ENCODE peak calls at places on chromosomes 4 and X, in nine cellular contexts. One of them, this sample, is unnamed.

GRCh38 chr4:86670739-86671138 is 76.6 kb downstream of the PTPN13 start:
- DNase-seq in GM12865: no peak
- DNase-seq in fibroblast of mammary gland: peak
- DNase-seq in MM.1S: no peak
- DNase-seq in endodermal cell: no peak
- DNase-seq in ovary: no peak
- DNase-seq in IMR-90: peak
- DNase-seq in BJ: peak
- DNase-seq in astrocyte of the spinal cord: peak
- DNase-seq in this sample: peak

GRCh38 chr4:21470531-21470930 is 478.0 kb downstream of the KCNIP4 start:
- DNase-seq in GM12865: no peak
- DNase-seq in MM.1S: no peak
- DNase-seq in endodermal cell: no peak
- DNase-seq in ovary: no peak
- DNase-seq in BJ: peak
- DNase-seq in IMR-90: no peak
- DNase-seq in astrocyte of the spinal cord: peak
- DNase-seq in fibroblast of mammary gland: peak
- DNase-seq in this sample: peak

GRCh38 chrX:53049127-53049517 is 533 bp downstream of the GPR173 start:
- DNase-seq in ovary: peak
- DNase-seq in GM12865: no peak
- DNase-seq in MM.1S: no peak
- DNase-seq in endodermal cell: peak
- DNase-seq in IMR-90: no peak
- DNase-seq in fibroblast of mammary gland: no peak
- DNase-seq in BJ: no peak
- DNase-seq in astrocyte of the spinal cord: no peak
- DNase-seq in this sample: no peak

GRCh38 chr4:89072921-89073320 is 15.9 kb upstream of the FAM13A start:
- DNase-seq in GM12865: no peak
- DNase-seq in IMR-90: no peak
- DNase-seq in ovary: no peak
- DNase-seq in MM.1S: no peak
- DNase-seq in endodermal cell: no peak
- DNase-seq in BJ: no peak
- DNase-seq in fibroblast of mammary gland: no peak
- DNase-seq in astrocyte of the spinal cord: no peak
- DNase-seq in this sample: peak

GRCh38 chr4:153156263-153156662 is 48.0 kb upstream of the TRIM2 start:
- DNase-seq in GM12865: no peak
- DNase-seq in fibroblast of mammary gland: no peak
- DNase-seq in MM.1S: no peak
- DNase-seq in BJ: no peak
- DNase-seq in IMR-90: no peak
- DNase-seq in ovary: no peak
- DNase-seq in endodermal cell: peak
- DNase-seq in astrocyte of the spinal cord: no peak
- DNase-seq in this sample: no peak

GRCh38 chr4:118829107-118829506 is 6.8 kb downstream of the SEC24D start:
- DNase-seq in MM.1S: no peak
- DNase-seq in ovary: no peak
- DNase-seq in IMR-90: no peak
- DNase-seq in endodermal cell: no peak
- DNase-seq in BJ: no peak
- DNase-seq in GM12865: no peak
- DNase-seq in fibroblast of mammary gland: no peak
- DNase-seq in astrocyte of the spinal cord: no peak
- DNase-seq in this sample: no peak

GRCh38 chrX:43949669-43950068 is 23.5 kb downstream of the NDP start:
- DNase-seq in ovary: peak
- DNase-seq in astrocyte of the spinal cord: no peak
- DNase-seq in BJ: no peak
- DNase-seq in MM.1S: no peak
- DNase-seq in GM12865: peak
- DNase-seq in IMR-90: no peak
- DNase-seq in fibroblast of mammary gland: no peak
- DNase-seq in endodermal cell: peak
- DNase-seq in this sample: no peak

GRCh38 chrX:130393451-130394074 is 8.1 kb upstream of the GPR119 start:
- DNase-seq in ovary: peak
- DNase-seq in GM12865: peak
- DNase-seq in MM.1S: peak
- DNase-seq in astrocyte of the spinal cord: peak
- DNase-seq in fibroblast of mammary gland: peak
- DNase-seq in endodermal cell: peak
- DNase-seq in IMR-90: peak
- DNase-seq in BJ: no peak
- DNase-seq in this sample: peak

GRCh38 chr4:98185279-98185678 is 42.0 kb upstream of the STPG2 start:
- DNase-seq in IMR-90: no peak
- DNase-seq in MM.1S: no peak
- DNase-seq in BJ: no peak
- DNase-seq in endodermal cell: no peak
- DNase-seq in GM12865: no peak
- DNase-seq in astrocyte of the spinal cord: no peak
- DNase-seq in ovary: no peak
- DNase-seq in fibroblast of mammary gland: no peak
- DNase-seq in this sample: no peak

DNA sequence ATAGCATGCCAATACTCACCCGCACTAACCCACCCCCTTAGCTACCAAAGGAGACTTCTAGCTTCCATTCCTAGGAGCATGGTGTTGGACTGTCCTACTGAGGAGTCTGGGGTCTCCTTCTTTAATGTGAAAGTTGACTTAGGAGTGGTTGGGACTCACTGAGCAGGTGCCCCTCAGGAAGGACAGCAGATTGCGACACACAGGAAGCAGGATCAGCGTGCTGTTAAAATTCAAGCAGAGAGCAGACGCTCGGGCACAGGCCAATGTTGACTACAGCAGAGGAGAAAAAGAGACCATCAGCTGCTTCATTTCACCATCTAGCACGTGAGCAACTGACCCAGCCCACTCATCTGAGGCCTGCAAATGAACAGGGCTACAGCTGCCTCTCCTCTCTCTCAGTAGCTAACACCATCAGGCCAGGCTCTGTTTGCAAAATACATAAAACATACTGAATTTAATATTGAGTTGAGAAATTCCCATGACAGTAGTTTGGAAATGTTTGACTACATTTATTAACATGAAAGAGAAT is 10.8 kb downstream of the NOX1 start:
- DNase-seq in GM12865: no peak
- DNase-seq in MM.1S: no peak
- DNase-seq in astrocyte of the spinal cord: no peak
- DNase-seq in endodermal cell: no peak
- DNase-seq in IMR-90: no peak
- DNase-seq in fibroblast of mammary gland: no peak
- DNase-seq in BJ: no peak
- DNase-seq in ovary: no peak
- DNase-seq in this sample: peak
- H3K4me3 ChIP-seq in GM12865: no peak
- H3K4me3 ChIP-seq in MM.1S: no peak
- H3K4me3 ChIP-seq in astrocyte of the spinal cord: no peak
- H3K4me3 ChIP-seq in endodermal cell: no peak
- H3K4me3 ChIP-seq in IMR-90: no peak
- H3K4me3 ChIP-seq in fibroblast of mammary gland: no peak
- H3K4me3 ChIP-seq in BJ: no peak
- H3K4me3 ChIP-seq in ovary: no peak
- H3K4me3 ChIP-seq in this sample: no peak

GRCh38 chr4:156795727-156796126 is 175.9 kb downstream of the PDGFC start:
- DNase-seq in astrocyte of the spinal cord: no peak
- DNase-seq in endodermal cell: no peak
- DNase-seq in BJ: no peak
- DNase-seq in IMR-90: no peak
- DNase-seq in fibroblast of mammary gland: no peak
- DNase-seq in MM.1S: no peak
- DNase-seq in GM12865: no peak
- DNase-seq in ovary: no peak
- DNase-seq in this sample: no peak

GRCh38 chr4:156803056-156803455 is 168.5 kb downstream of the PDGFC start:
- DNase-seq in fibroblast of mammary gland: peak
- DNase-seq in astrocyte of the spinal cord: no peak
- DNase-seq in ovary: no peak
- DNase-seq in BJ: no peak
- DNase-seq in endodermal cell: no peak
- DNase-seq in GM12865: no peak
- DNase-seq in MM.1S: no peak
- DNase-seq in IMR-90: peak
- DNase-seq in this sample: no peak

GRCh38 chr4:156798438-156798837 is 173.2 kb downstream of the PDGFC start:
- DNase-seq in MM.1S: no peak
- DNase-seq in BJ: no peak
- DNase-seq in astrocyte of the spinal cord: no peak
- DNase-seq in endodermal cell: no peak
- DNase-seq in IMR-90: no peak
- DNase-seq in fibroblast of mammary gland: no peak
- DNase-seq in ovary: no peak
- DNase-seq in GM12865: no peak
- DNase-seq in this sample: no peak

GRCh38 chr4:156799121-156799589 is 172.4 kb downstream of the PDGFC start:
- DNase-seq in MM.1S: no peak
- DNase-seq in IMR-90: peak
- DNase-seq in astrocyte of the spinal cord: no peak
- DNase-seq in ovary: no peak
- DNase-seq in BJ: no peak
- DNase-seq in fibroblast of mammary gland: peak
- DNase-seq in GM12865: no peak
- DNase-seq in endodermal cell: no peak
- DNase-seq in this sample: peak

DNA sequence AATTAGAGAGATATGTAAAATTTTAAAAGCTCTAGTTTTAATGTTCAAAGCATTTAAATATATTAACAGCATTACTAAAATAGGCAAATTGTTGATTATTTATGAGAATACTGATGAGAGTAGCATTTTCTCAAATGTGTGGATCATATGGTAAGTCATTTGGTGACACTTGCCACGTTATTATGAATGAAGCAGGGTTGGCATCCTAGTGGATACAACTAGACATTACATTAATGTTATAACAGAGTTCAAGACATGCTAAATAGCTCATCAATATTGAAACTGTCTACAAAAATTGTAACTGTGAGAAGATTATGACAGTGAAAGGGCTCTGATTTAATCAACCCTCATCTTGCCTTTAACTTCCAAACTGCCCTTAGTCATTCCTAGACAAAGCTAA is 171.1 kb downstream of the PDGFC start:
- DNase-seq in GM12865: peak
- DNase-seq in astrocyte of the spinal cord: no peak
- DNase-seq in ovary: no peak
- DNase-seq in BJ: no peak
- DNase-seq in fibroblast of mammary gland: no peak
- DNase-seq in endodermal cell: no peak
- DNase-seq in MM.1S: no peak
- DNase-seq in IMR-90: no peak
- DNase-seq in this sample: no peak
- TF ChIP-seq CTCF in GM12865: no peak
- TF ChIP-seq CTCF in astrocyte of the spinal cord: no peak
- TF ChIP-seq CTCF in ovary: no peak
- TF ChIP-seq CTCF in BJ: no peak
- TF ChIP-seq CTCF in fibroblast of mammary gland: no peak
- TF ChIP-seq CTCF in endodermal cell: peak
- TF ChIP-seq CTCF in MM.1S: peak
- TF ChIP-seq CTCF in IMR-90: no peak
- TF ChIP-seq CTCF in this sample: peak

GRCh38 chr4:54473077-54473545 is 184.6 kb upstream of the KIT start:
- DNase-seq in BJ: no peak
- DNase-seq in astrocyte of the spinal cord: no peak
- DNase-seq in ovary: no peak
- DNase-seq in fibroblast of mammary gland: peak
- DNase-seq in MM.1S: no peak
- DNase-seq in IMR-90: peak
- DNase-seq in endodermal cell: no peak
- DNase-seq in GM12865: no peak
- DNase-seq in this sample: peak
- H3K4me3 ChIP-seq in BJ: no peak
- H3K4me3 ChIP-seq in astrocyte of the spinal cord: no peak
- H3K4me3 ChIP-seq in ovary: no peak
- H3K4me3 ChIP-seq in fibroblast of mammary gland: no peak
- H3K4me3 ChIP-seq in MM.1S: no peak
- H3K4me3 ChIP-seq in IMR-90: no peak
- H3K4me3 ChIP-seq in endodermal cell: no peak
- H3K4me3 ChIP-seq in GM12865: no peak
- H3K4me3 ChIP-seq in this sample: no peak

GRCh38 chrX:94831364-94831763 is 1157.4 kb downstream of the FAM133A start:
- DNase-seq in endodermal cell: no peak
- DNase-seq in astrocyte of the spinal cord: peak
- DNase-seq in IMR-90: peak
- DNase-seq in ovary: no peak
- DNase-seq in fibroblast of mammary gland: peak
- DNase-seq in MM.1S: peak
- DNase-seq in GM12865: no peak
- DNase-seq in BJ: no peak
- DNase-seq in this sample: peak
- TF ChIP-seq CTCF in endodermal cell: peak
- TF ChIP-seq CTCF in astrocyte of the spinal cord: peak
- TF ChIP-seq CTCF in IMR-90: peak
- TF ChIP-seq CTCF in ovary: no peak
- TF ChIP-seq CTCF in fibroblast of mammary gland: peak
- TF ChIP-seq CTCF in MM.1S: peak
- TF ChIP-seq CTCF in GM12865: peak
- TF ChIP-seq CTCF in BJ: peak
- TF ChIP-seq CTCF in this sample: peak

GRCh38 chr4:182443070-182443469 is 199.9 kb downstream of the TENM3 start:
- DNase-seq in BJ: no peak
- DNase-seq in endodermal cell: no peak
- DNase-seq in astrocyte of the spinal cord: no peak
- DNase-seq in fibroblast of mammary gland: no peak
- DNase-seq in GM12865: no peak
- DNase-seq in IMR-90: no peak
- DNase-seq in ovary: no peak
- DNase-seq in MM.1S: no peak
- DNase-seq in this sample: no peak
- H3K4me3 ChIP-seq in BJ: no peak
- H3K4me3 ChIP-seq in endodermal cell: no peak
- H3K4me3 ChIP-seq in astrocyte of the spinal cord: no peak
- H3K4me3 ChIP-seq in fibroblast of mammary gland: no peak
- H3K4me3 ChIP-seq in GM12865: no peak
- H3K4me3 ChIP-seq in IMR-90: no peak
- H3K4me3 ChIP-seq in ovary: no peak
- H3K4me3 ChIP-seq in MM.1S: no peak
- H3K4me3 ChIP-seq in this sample: no peak

This sample was measured in fibroblast of villous mesenchyme.